ENCODE peak calls at places on chromosomes 13 and 19, in four cellular contexts. I is mammary epithelial cell, P is H9, K is HCT116. S is an unnamed sample.

GRCh38 chr19:17001603-17002183 is 24.9 kb downstream of the CPAMD8 start:
- DNase-seq in I (no peak), P (no peak), K (no peak), S (no peak)

GRCh38 chr19:55152017-55152416 is 3.0 kb upstream of the TNNT1 start:
- DNase-seq in I (no peak), P (no peak), K (peak), S (no peak)

GRCh38 chr13:96527497-96527896 is 437.6 kb downstream of the HS6ST3 start:
- DNase-seq in I (no peak), P (peak), K (no peak), S (no peak)

GRCh38 chr13:94123543-94123942 is 355.9 kb downstream of the DCT start:
- DNase-seq in I (no peak), P (no peak), K (no peak), S (no peak)

GRCh38 chr13:84096221-84096620 is 213.9 kb upstream of the SLITRK1 start:
- DNase-seq in I (peak), P (no peak), K (no peak), S (no peak)

GRCh38 chr13:81907973-81908372 is 1567.0 kb upstream of the SPRY2 start:
- DNase-seq in I (no peak), P (no peak), K (no peak), S (no peak)

GRCh38 chr13:25783480-25784081 is 268.2 kb downstream of the SHISA2 start:
- DNase-seq in I (no peak), P (no peak), K (no peak), S (no peak)

GRCh38 chr19:31418055-31418454 is 68.8 kb upstream of the TSHZ3 start:
- DNase-seq in I (peak), P (peak), K (no peak), S (no peak)

GRCh38 chr19:5423567-5424125 is 31.6 kb upstream of the ZNRF4 start:
- DNase-seq in I (no peak), P (no peak), K (no peak), S (no peak)

GRCh38 chr19:55563261-55563690 is 17.4 kb downstream of the ZNF579 start:
- DNase-seq in I (no peak), P (no peak), K (no peak), S (no peak)

GRCh38 chr13:90645582-90645981 is 701.9 kb upstream of the MIR17HG start:
- DNase-seq in I (no peak), P (no peak), K (no peak), S (no peak)

GRCh38 chr19:2149980-2150793 is 1.2 kb downstream of the AP3D1 start:
- DNase-seq in I (peak), P (no peak), K (no peak), S (no peak)

GRCh38 chr19:2157452-2157851 is 6.1 kb upstream of the AP3D1 start:
- DNase-seq in I (no peak), P (no peak), K (no peak), S (no peak)

GRCh38 chr19:2151339-2152229 is at the start of gene AP3D1:
- DNase-seq in I (peak), P (peak), K (peak), S (peak)

GRCh38 chr19:2150794-2151338 is 500 bp downstream of the AP3D1 start:
- DNase-seq in I (peak), P (no peak), K (no peak), S (no peak)

GRCh38 chr19:2154587-2155075 is 3.3 kb upstream of the AP3D1 start:
- DNase-seq in I (peak), P (no peak), K (no peak), S (no peak)
- H3K9ac ChIP-seq in I (no peak), P (no peak), K (peak), S (no peak)

DNA sequence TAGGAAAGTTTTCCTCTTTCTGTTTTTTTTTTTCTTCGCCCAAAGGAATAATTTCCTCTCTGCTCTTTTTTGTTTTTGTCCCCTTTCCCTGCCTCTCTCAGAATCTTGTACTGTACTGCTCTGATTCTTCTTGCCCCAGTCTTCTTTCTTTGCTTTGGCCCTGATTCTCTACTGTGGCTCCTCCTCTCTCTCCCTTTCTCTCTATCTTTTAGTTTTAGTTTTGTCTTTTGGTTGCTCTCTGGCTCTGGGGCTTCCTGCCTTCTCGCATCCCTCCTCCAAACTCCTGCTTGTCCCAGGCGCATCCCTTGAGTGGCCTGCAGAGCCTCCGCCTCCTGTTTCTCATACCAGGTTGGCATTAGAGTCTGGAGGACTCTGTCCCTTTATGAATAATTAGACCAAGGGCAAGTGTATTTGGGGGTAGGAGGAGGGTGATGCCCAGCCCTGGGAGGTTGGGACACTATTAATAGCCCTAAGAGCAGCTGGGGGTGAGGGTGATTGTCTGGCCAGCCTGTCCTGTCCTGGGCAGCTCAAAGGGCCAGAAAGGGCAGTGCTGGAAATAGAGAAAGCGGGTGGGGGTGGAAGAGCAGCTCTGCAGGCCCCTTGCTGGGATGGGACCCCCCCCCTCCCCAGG is 39.1 kb downstream of the LYL1 start:
- DNase-seq in I (no peak), P (no peak), K (no peak), S (no peak)
- H3K9ac ChIP-seq in I (no peak), P (no peak), K (no peak), S (no peak)

DNA sequence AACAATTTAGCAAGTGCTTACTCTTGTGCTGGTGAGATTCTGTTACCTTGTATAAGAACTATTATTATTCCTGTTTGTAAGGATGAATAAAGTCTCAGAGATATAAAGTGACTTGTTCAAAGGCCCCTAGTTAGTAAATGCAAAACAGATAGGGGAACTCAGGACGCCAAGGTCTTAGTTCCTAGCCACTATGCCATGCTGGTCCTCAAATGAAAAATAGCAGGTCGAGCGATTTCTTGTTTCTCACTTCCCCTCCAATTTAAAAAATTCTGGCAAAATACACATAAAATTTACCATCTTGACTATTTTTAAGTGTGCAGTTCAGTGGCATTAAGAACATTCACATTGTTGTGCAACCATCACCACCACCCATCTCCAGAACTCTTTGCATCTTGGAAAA is 1.1 kb downstream of the TECR start:
- DNase-seq in I (no peak), P (no peak), K (no peak), S (no peak)
- H3K9ac ChIP-seq in I (peak), P (no peak), K (peak), S (peak)

GRCh38 chr13:21077360-21078353 is 16.3 kb upstream of the LATS2 start:
- DNase-seq in I (no peak), P (peak), K (no peak), S (no peak)

GRCh38 chr13:21076265-21076653 is 14.9 kb upstream of the LATS2 start:
- DNase-seq in I (no peak), P (peak), K (no peak), S (no peak)

GRCh38 chr13:21074601-21075302 is 13.4 kb upstream of the LATS2 start:
- DNase-seq in I (no peak), P (no peak), K (no peak), S (no peak)

GRCh38 chr13:21078501-21078900 is 17.1 kb upstream of the LATS2 start:
- DNase-seq in I (no peak), P (no peak), K (no peak), S (no peak)

DNA sequence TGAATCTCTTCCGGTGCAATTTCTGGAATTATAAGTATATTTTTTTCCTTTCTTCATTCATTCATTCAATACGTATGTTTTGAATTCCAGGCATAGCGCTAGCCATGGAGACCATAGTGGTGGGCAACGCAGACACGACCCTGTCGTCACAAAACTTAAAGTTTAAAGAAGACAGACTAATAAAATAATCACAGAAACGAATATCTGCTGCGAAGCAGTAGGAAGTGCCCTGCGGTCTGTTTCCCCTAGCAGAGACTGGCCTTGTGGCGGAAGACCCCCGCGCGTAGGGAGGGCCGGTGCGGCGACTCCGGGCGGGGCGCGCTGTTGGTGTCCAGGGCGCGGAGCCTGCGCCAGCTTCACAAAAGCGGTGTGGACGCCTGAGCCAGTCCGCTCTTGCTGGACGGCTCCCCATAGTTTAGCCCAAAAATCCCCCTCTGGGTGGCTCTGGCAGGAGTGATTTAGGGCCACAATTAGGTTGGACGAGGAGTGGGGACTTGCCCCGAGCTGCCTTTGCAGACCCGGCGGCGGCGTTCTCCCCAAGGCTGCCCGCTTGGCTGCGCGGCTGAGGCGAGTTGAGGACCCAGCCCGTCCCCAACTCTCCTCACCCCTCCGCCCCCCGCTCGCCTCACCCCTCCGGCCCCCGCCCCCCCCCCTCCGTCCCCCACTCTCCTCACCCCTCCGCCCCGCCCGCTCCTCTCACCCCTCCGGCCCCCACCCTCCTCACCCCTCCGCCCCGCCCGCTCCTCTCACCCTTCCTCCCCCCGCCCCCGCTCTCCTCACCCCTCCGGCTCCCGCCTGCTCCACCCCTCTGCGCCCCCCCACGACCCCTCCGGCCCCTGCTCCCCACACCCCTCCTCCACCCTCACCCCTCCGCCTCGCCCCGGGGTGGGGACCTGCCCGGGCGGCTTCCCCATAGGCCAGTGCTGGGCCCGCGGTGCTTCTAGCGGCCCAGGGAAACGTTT is 14.2 kb upstream of the LATS2 start:
- DNase-seq in I (no peak), P (peak), K (no peak), S (no peak)
- H3K9ac ChIP-seq in I (no peak), P (peak), K (no peak), S (no peak)

S was measured in keratinocyte.